ENCODE peak calls at places on chromosomes 2 and 18, in eight cellular contexts. M, U, R, Y, C, F, I and G are unnamed samples.

GRCh38 chr2:111706481-111707001 is 177.5 kb downstream of the ANAPC1 start:
- DNase-seq in C (no peak), I (no peak), F (no peak), Y (no peak), R (no peak), U (no peak), M (no peak), G (no peak)

GRCh38 chr18:51149605-51150429 is 47.7 kb downstream of the MEX3C start:
- DNase-seq in C (peak; percentile 9), U (no peak), F (no peak), M (peak; percentile 17), I (peak; percentile 77), Y (no peak), R (no peak), G (no peak)

GRCh38 chr2:1591978-1592907 is 152.1 kb downstream of the PXDN start:
- DNase-seq in C (no peak), Y (no peak), I (peak; percentile 31), F (no peak), R (no peak), U (peak; percentile 15), M (peak; percentile 81), G (no peak)

GRCh38 chr2:230347659-230348305 is 20.8 kb downstream of the SP140L start:
- DNase-seq in F (no peak), R (no peak), M (peak; percentile 20), C (no peak), Y (no peak), I (no peak), U (no peak), G (no peak)

GRCh38 chr18:78725426-78725825 is 254.2 kb upstream of the SALL3 start:
- DNase-seq in C (no peak), U (no peak), M (no peak), I (no peak), Y (no peak), F (no peak), R (no peak), G (no peak)

GRCh38 chr18:59994357-59994756 is 94.6 kb downstream of the PMAIP1 start:
- DNase-seq in F (no peak), U (no peak), R (no peak), M (no peak), I (no peak), Y (no peak), C (no peak), G (no peak)

GRCh38 chr2:240463274-240463865 is 27.9 kb downstream of the GPC1 start:
- DNase-seq in I (no peak), F (no peak), M (no peak), C (no peak), Y (no peak), U (no peak), R (no peak), G (no peak)

GRCh38 chr2:167946367-167946955 is 300.9 kb downstream of the STK39 start:
- DNase-seq in F (no peak), M (no peak), Y (no peak), R (no peak), U (no peak), I (no peak), C (no peak), G (no peak)

GRCh38 chr18:28960146-28960545 is 783.2 kb upstream of the CDH2 start:
- DNase-seq in U (no peak), M (no peak), I (peak; percentile 28), F (no peak), Y (no peak), C (no peak), R (no peak), G (no peak)

GRCh38 chr18:62452280-62452824 is 70.5 kb upstream of the ZCCHC2 start:
- DNase-seq in R (no peak), M (no peak), I (peak; percentile 90), Y (no peak), C (no peak), F (no peak), U (no peak), G (no peak)